ENCODE peak calls at places on chromosomes 12 and 14, in eight cellular contexts. L, O, S, J, V, U, T and R are unnamed samples.

GRCh38 chr12:50927356-50927755 is 25.0 kb upstream of the HIGD1C start:
- DNase-seq in L (no peak), O (no peak), S (no peak), J (no peak), V (no peak), U (no peak), T (no peak), R (no peak)

GRCh38 chr14:20606902-20607242 is 15.7 kb upstream of the RNASE12 start:
- DNase-seq in L (no peak), O (no peak), S (no peak), J (no peak), V (no peak), U (no peak), T (no peak), R (no peak)

GRCh38 chr14:55715889-55716288 is 135.9 kb downstream of the KTN1 start:
- DNase-seq in L (no peak), O (no peak), S (no peak), J (no peak), V (no peak), U (peak; percentile 37), T (no peak), R (no peak)

GRCh38 chr12:57005980-57006808 is at the start of gene ZBTB39:
- DNase-seq in L (peak; percentile 85), O (peak; percentile 67), S (peak; percentile 63), J (peak; percentile 42), V (peak; percentile 92), U (peak; percentile 31), T (peak; percentile 90), R (peak; percentile 83)

GRCh38 chr12:62976110-62976640 is 41.2 kb upstream of the PPM1H start:
- DNase-seq in L (no peak), O (no peak), S (no peak), J (no peak), V (no peak), U (no peak), T (no peak), R (no peak)

GRCh38 chr12:113190761-113191160 is 5.2 kb downstream of the RITA1 start:
- DNase-seq in L (peak; percentile 42), O (no peak), S (no peak), J (peak; percentile 53), V (no peak), U (no peak), T (peak; percentile 56), R (no peak)

GRCh38 chr12:47978598-47978873 is 15.1 kb downstream of the TMEM106C start:
- DNase-seq in L (no peak), O (no peak), S (no peak), J (no peak), V (no peak), U (no peak), T (no peak), R (no peak)

GRCh38 chr12:639566-639965 is 23.7 kb downstream of the NINJ2 start:
- DNase-seq in L (no peak), O (no peak), S (no peak), J (no peak), V (no peak), U (no peak), T (no peak), R (no peak)

GRCh38 chr14:50092006-50092555 is 24.3 kb downstream of the VCPKMT start:
- DNase-seq in L (no peak), O (no peak), S (no peak), J (no peak), V (no peak), U (no peak), T (no peak), R (no peak)

GRCh38 chr14:23063601-23064000 is 6.3 kb upstream of the CDH24 start:
- DNase-seq in L (no peak), O (no peak), S (no peak), J (no peak), V (no peak), U (no peak), T (no peak), R (no peak)

GRCh38 chr12:88970742-88971141 is 381.6 kb downstream of the DUSP6 start:
- DNase-seq in L (no peak), O (no peak), S (no peak), J (no peak), V (no peak), U (no peak), T (no peak), R (no peak)

GRCh38 chr12:47950856-47951468 is 12.4 kb upstream of the TMEM106C start:
- DNase-seq in L (no peak), O (no peak), S (no peak), J (no peak), V (peak; percentile 29), U (no peak), T (no peak), R (no peak)

GRCh38 chr12:100823988-100824387 is 29.4 kb downstream of the ANO4 start:
- DNase-seq in L (peak; percentile 18), O (no peak), S (no peak), J (no peak), V (no peak), U (no peak), T (no peak), R (no peak)

GRCh38 chr12:76329163-76329562 is 19.1 kb downstream of the BBS10 start:
- DNase-seq in L (no peak), O (no peak), S (no peak), J (peak; percentile 93), V (no peak), U (no peak), T (no peak), R (no peak)

GRCh38 chr14:72270341-72270740 is 338.1 kb downstream of the RGS6 start:
- DNase-seq in L (no peak), O (no peak), S (no peak), J (no peak), V (no peak), U (no peak), T (no peak), R (no peak)

GRCh38 chr12:6638305-6638704 is 2.5 kb upstream of the LPAR5 start:
- DNase-seq in L (no peak), O (no peak), S (no peak), J (no peak), V (peak; percentile 84), U (no peak), T (no peak), R (no peak)

GRCh38 chr12:107131832-107132616 is 38.7 kb upstream of the CRY1 start:
- DNase-seq in L (peak; percentile 94), O (no peak), S (no peak), J (peak; percentile 56), V (no peak), U (no peak), T (peak; percentile 85), R (no peak)

GRCh38 chr14:84882830-84883229 is 647.1 kb upstream of the FLRT2 start:
- DNase-seq in L (no peak), O (no peak), S (no peak), J (no peak), V (no peak), U (no peak), T (no peak), R (no peak)

GRCh38 chr14:103019827-103020226 is 37.5 kb downstream of the CDC42BPB start:
- DNase-seq in L (no peak), O (no peak), S (no peak), J (no peak), V (peak; percentile 46), U (no peak), T (no peak), R (peak; percentile 63)

GRCh38 chr12:92574046-92574783 is 128.6 kb upstream of the PLEKHG7 start:
- DNase-seq in L (peak; percentile 76), O (no peak), S (peak; percentile 17), J (peak; percentile 27), V (no peak), U (no peak), T (peak; percentile 24), R (no peak)

GRCh38 chr14:99322731-99323599 is 51.0 kb upstream of the BCL11B start:
- DNase-seq in L (no peak), O (no peak), S (no peak), J (no peak), V (no peak), U (no peak), T (no peak), R (peak; percentile 41)

GRCh38 chr12:106084048-106084671 is 54.6 kb downstream of the NUAK1 start:
- DNase-seq in L (no peak), O (no peak), S (peak; percentile 57), J (peak; percentile 75), V (no peak), U (no peak), T (peak; percentile 90), R (no peak)

GRCh38 chr12:58787021-58787760 is 133.1 kb downstream of the LRIG3 start:
- DNase-seq in L (peak; percentile 97), O (no peak), S (no peak), J (no peak), V (no peak), U (no peak), T (no peak), R (no peak)

GRCh38 chr14:61923348-61923747 is 161.1 kb downstream of the SNAPC1 start:
- DNase-seq in L (peak; percentile 36), O (no peak), S (no peak), J (no peak), V (no peak), U (no peak), T (no peak), R (no peak)

GRCh38 chr14:89540830-89541470 is 123.9 kb upstream of the FOXN3 start:
- DNase-seq in L (no peak), O (no peak), S (no peak), J (no peak), V (no peak), U (no peak), T (no peak), R (no peak)

GRCh38 chr14:69360438-69361108 is 37.5 kb downstream of the ERH start:
- DNase-seq in L (peak; percentile 70), O (no peak), S (no peak), J (no peak), V (no peak), U (no peak), T (no peak), R (no peak)

GRCh38 chr12:19572920-19573558 is 133.7 kb downstream of the AEBP2 start:
- DNase-seq in L (peak; percentile 54), O (no peak), S (peak; percentile 57), J (peak; percentile 70), V (no peak), U (peak; percentile 24), T (peak; percentile 62), R (no peak)

GRCh38 chr12:76449993-76450392 is 101.8 kb upstream of the BBS10 start:
- DNase-seq in L (no peak), O (no peak), S (no peak), J (peak; percentile 40), V (no peak), U (no peak), T (no peak), R (no peak)

GRCh38 chr14:35389315-35389667 is 15.3 kb downstream of the NFKBIA start:
- DNase-seq in L (no peak), O (no peak), S (no peak), J (no peak), V (no peak), U (no peak), T (no peak), R (no peak)

GRCh38 chr12:39763894-39764176 is 144.2 kb upstream of the ABCD2 start:
- DNase-seq in L (no peak), O (no peak), S (no peak), J (no peak), V (no peak), U (no peak), T (no peak), R (no peak)

GRCh38 chr12:19605720-19606119 is 166.4 kb downstream of the AEBP2 start:
- DNase-seq in L (no peak), O (no peak), S (no peak), J (no peak), V (no peak), U (no peak), T (no peak), R (no peak)

GRCh38 chr12:53061404-53062010 is 11.6 kb downstream of the TNS2 start:
- DNase-seq in L (peak; percentile 94), O (peak; percentile 92), S (peak; percentile 57), J (no peak), V (peak; percentile 70), U (peak; percentile 57), T (peak; percentile 48), R (peak; percentile 88)

GRCh38 chr12:62799126-62799736 is 135.7 kb downstream of the PPM1H start:
- DNase-seq in L (peak; percentile 93), O (peak; percentile 51), S (peak; percentile 81), J (peak; percentile 67), V (no peak), U (peak; percentile 62), T (peak; percentile 92), R (no peak)